ENCODE peak calls at places on chromosome 11, in seven cellular contexts. Z, G, P, C, Q, I and E are unnamed samples.
A peak's percentile ranks its signal among the peaks of the same experiment; 100 is the strongest.

GRCh38 chr11:108432783-108433182 is 34.5 kb downstream of the C11orf65 start:
- DNase-seq in Q (no peak), C (no peak), Z (no peak), G (peak; percentile 15), P (no peak), I (no peak), E (no peak)

GRCh38 chr11:68770781-68771180 is 19.5 kb upstream of the TESMIN start:
- DNase-seq in C (no peak), Q (no peak), G (no peak), P (no peak), Z (no peak), I (no peak), E (no peak)

GRCh38 chr11:75766449-75767227 is 1.9 kb upstream of the DGAT2 start:
- DNase-seq in C (no peak), Z (no peak), I (no peak), G (no peak), Q (no peak), P (no peak), E (no peak)

GRCh38 chr11:133968300-133968699 is 11.5 kb upstream of the IGSF9B start:
- DNase-seq in Z (no peak), P (no peak), I (no peak), G (no peak), Q (no peak), C (no peak), E (peak; percentile 24)

GRCh38 chr11:31967404-31967950 is 123.4 kb upstream of the RCN1 start:
- DNase-seq in Z (no peak), P (no peak), G (no peak), I (no peak), C (no peak), Q (no peak), E (no peak)

GRCh38 chr11:16924826-16925494 is 89.3 kb downstream of the PLEKHA7 start:
- DNase-seq in P (peak; percentile 17), Z (no peak), G (peak; percentile 20), I (no peak), C (no peak), Q (no peak), E (peak; percentile 71)

GRCh38 chr11:69461272-69461962 is 20.0 kb upstream of the LINC01488 start:
- DNase-seq in I (no peak), C (no peak), P (no peak), Q (no peak), G (no peak), Z (no peak), E (no peak)

GRCh38 chr11:116832350-116833290 is 2.9 kb downstream of the APOC3 start:
- DNase-seq in I (no peak), Q (no peak), P (no peak), G (no peak), Z (no peak), C (no peak), E (no peak)

GRCh38 chr11:62708423-62709261 is 1.2 kb downstream of the GNG3 start:
- DNase-seq in I (no peak), C (no peak), G (no peak), P (no peak), Z (no peak), Q (no peak), E (no peak)

GRCh38 chr11:62705880-62706831 is 1.1 kb downstream of the BSCL2 start:
- DNase-seq in P (peak; percentile 92), C (peak; percentile 92), Z (peak; percentile 63), G (peak; percentile 89), I (peak; percentile 87), Q (peak; percentile 96), E (peak; percentile 97)

GRCh38 chr11:62705401-62705800 is 1.8 kb downstream of the BSCL2 start:
- DNase-seq in Z (no peak), C (no peak), G (no peak), Q (no peak), P (no peak), I (no peak), E (no peak)

GRCh38 chr11:62707277-62707771 is at the start of the genes BSCL2 and GNG3:
- DNase-seq in P (no peak), Z (no peak), Q (peak; percentile 69), I (no peak), G (no peak), C (no peak), E (peak; percentile 66)

DNA sequence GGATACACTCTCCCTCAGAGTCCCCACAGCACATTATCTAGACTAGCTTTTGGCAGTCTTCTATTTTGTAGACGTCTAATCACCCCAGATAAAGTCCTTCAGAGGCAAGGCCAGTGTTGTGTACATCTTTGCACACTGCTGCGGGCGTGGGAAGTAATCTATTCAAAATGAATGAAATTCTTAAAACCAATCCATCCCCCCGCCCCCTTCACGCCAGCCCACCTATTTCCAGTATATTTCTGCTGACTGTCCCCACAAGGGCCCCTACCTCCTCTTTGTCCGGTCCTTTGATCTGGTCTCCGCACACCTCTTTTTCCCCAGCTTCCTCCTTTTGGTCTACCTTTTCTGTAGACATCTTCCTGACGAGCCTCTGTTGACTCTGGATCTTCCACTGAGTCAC is 383 bp downstream of the BSCL2 start:
- DNase-seq in C (no peak), Z (no peak), I (no peak), G (no peak), P (no peak), Q (no peak), E (no peak)
- H3K4me3 ChIP-seq in C (peak overlapping the region; percentile 82), Z (no peak overlapping the region), I (no peak overlapping the region), G (peak overlapping the region; percentile 44), P (peak overlapping the region; percentile 58), Q (no peak overlapping the region), E (peak overlapping the region; percentile 75)

GRCh38 chr11:33257160-33257896 is at the start of gene HIPK3:
- DNase-seq in C (peak; percentile 76), G (peak; percentile 64), Q (peak; percentile 82), P (peak; percentile 83), Z (no peak), I (peak; percentile 46), E (peak; percentile 87)

GRCh38 chr11:33262016-33262638 is 4.9 kb downstream of the HIPK3 start:
- DNase-seq in Z (no peak), Q (no peak), P (no peak), G (peak; percentile 30), I (no peak), C (no peak), E (peak; percentile 40)

GRCh38 chr11:33258631-33259184 is 1.5 kb downstream of the HIPK3 start:
- DNase-seq in Q (no peak), P (no peak), Z (no peak), C (peak; percentile 2), I (no peak), G (peak; percentile 72), E (peak; percentile 72)

GRCh38 chr11:33257897-33258630 is 883 bp downstream of the HIPK3 start:
- DNase-seq in C (peak; percentile 76), Q (peak; percentile 88), I (peak; percentile 83), Z (no peak), G (peak; percentile 89), P (peak; percentile 90), E (peak; percentile 85)

DNA sequence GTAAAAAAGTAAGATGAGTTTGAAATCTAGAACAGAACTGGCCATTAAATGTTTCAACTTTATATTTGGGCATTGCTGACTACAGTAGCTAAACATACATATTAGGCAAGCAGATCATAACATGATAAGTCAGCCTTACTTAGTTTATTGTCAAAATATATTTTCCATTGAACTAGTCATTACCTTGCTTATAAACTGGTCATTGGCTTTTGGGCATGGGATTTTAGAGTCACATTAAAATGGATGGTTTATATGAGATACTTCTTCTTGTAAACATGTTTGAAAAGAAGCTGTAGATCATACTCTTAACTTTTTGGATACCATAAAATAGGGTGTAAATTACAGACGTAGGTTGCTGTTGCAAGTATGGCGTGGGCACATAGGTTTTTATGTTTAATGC is 2.7 kb downstream of the HIPK3 start:
- DNase-seq in C (no peak), P (no peak), I (no peak), Z (no peak), Q (no peak), G (no peak), E (no peak)
- H3K4me3 ChIP-seq in C (no peak overlapping the region), P (peak overlapping the region; percentile 76), I (peak overlapping the region; percentile 66), Z (peak overlapping the region; percentile 72), Q (no peak overlapping the region), G (peak overlapping the region; percentile 93), E (peak overlapping the region; percentile 92)

GRCh38 chr11:117878314-117878938 is 2.0 kb upstream of the FXYD6 start:
- DNase-seq in Z (no peak), Q (no peak), P (no peak), C (no peak), G (no peak), I (no peak), E (no peak)

GRCh38 chr11:117875397-117876048 is 935 bp downstream of the FXYD6 start:
- DNase-seq in P (no peak), Q (no peak), G (no peak), Z (no peak), I (no peak), C (peak; percentile 22), E (peak; percentile 54)

GRCh38 chr11:117876341-117877119 is at the start of gene FXYD6:
- DNase-seq in Z (no peak), P (peak; percentile 6), Q (peak; percentile 59), C (no peak), I (no peak), G (no peak), E (peak; percentile 88)

GRCh38 chr11:117876049-117876340 is 463 bp downstream of the FXYD6 start:
- DNase-seq in Q (no peak), G (no peak), Z (no peak), C (no peak), P (no peak), I (no peak), E (no peak)

DNA sequence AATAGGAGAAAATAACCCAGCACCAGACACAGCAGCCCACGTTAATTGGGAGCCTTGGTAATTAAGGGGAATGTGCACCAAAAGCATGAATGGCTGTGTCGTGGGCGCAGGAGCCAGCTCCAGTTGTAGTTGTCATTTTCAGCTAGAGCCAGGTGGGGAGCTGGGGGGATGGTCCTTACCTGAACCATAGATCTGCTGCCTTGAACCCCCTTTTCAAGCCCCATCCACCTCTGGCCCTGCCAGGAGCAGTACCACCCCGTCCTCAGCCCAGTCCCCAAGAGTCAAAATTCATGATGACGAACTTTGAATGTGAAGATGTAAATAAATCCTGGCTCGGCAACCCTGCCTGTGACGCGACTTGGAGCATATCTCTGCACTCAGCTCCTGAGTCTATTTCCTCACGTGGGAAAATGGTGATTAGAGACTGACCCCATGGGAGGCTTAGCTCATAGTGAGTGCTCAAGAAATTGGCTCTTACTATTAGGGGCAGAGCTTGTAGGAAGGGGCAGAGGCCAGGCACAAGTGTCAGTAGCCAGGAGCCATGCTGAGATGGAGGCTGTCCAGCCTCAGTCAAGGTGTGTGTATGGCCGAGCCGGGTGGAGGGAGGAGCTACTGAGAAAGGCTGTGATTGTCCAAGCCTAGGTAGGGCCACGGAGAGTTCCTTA is 794 bp upstream of the FXYD6 start:
- DNase-seq in I (no peak), P (no peak), Q (peak; percentile 19), Z (no peak), G (peak; percentile 15), C (no peak), E (peak; percentile 49)
- H3K4me3 ChIP-seq in I (no peak overlapping the region), P (no peak overlapping the region), Q (no peak overlapping the region), Z (no peak overlapping the region), G (no peak overlapping the region), C (no peak overlapping the region), E (peak overlapping the region; percentile 85)

GRCh38 chr11:6746626-6747025 is 25.1 kb downstream of the OR2AG2 start:
- DNase-seq in I (no peak), P (no peak), Z (no peak), C (no peak), Q (no peak), G (no peak), E (no peak)

GRCh38 chr11:6747097-6747662 is 24.6 kb downstream of the OR2AG2 start:
- DNase-seq in Q (no peak), Z (no peak), P (no peak), C (no peak), G (no peak), I (no peak), E (no peak)

GRCh38 chr11:6746086-6746618 is 25.6 kb downstream of the OR2AG2 start:
- DNase-seq in Z (no peak), G (no peak), I (no peak), C (peak; percentile 58), P (no peak), Q (no peak), E (no peak)

GRCh38 chr11:6745018-6745417 is 26.8 kb downstream of the OR2AG2 start:
- DNase-seq in I (no peak), P (no peak), C (no peak), Q (no peak), Z (no peak), G (no peak), E (no peak)

DNA sequence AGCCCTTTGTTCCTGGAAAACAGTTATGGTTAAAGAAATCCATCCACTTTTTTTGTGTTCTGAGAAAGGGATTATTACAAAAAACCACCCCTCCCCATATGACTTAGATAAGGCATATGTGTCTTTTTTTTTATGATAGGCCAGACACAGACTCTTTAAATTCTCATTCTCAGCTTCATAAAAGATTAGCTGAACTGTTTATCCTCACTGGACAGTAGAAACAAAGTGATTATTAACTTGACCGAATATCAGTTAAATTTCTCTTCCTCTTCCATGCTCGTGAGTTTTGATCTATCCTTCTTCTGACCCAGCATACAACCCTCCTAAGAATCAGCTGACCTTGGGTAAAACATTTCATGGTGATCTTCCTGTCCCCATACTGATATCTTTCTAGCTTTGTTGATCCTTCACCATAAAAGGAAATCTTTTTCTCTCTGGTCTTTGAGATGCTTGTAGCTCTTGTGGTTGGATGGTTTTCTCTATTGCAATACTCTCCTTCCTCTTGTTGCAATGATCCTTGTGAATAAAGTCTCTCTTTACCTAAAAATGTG is 26.2 kb downstream of the OR2AG2 start:
- DNase-seq in Q (no peak), G (no peak), C (no peak), I (peak; percentile 38), P (no peak), Z (no peak), E (no peak)
- H3K4me3 ChIP-seq in Q (no peak overlapping the region), G (no peak overlapping the region), C (peak overlapping the region; percentile 73), I (no peak overlapping the region), P (no peak overlapping the region), Z (no peak overlapping the region), E (no peak overlapping the region)